ENCODE peak calls at places on chromosomes 4 and X, in seven cellular contexts. D, Y, A, V, I, U and T are unnamed samples.

GRCh38 chr4:127071443-127071842 is 561.3 kb upstream of the INTU start:
- ATAC-seq in V (no peak), Y (no peak), I (no peak), U (no peak), D (no peak), A (no peak), T (no peak)

GRCh38 chrX:151680805-151681204 is 14.5 kb upstream of the PRRG3 start:
- ATAC-seq in I (peak; percentile 99), Y (peak; percentile 96), D (peak; percentile 54), A (peak; percentile 88), U (peak; percentile 87), V (peak; percentile 99), T (no peak)

GRCh38 chr4:113943863-113944262 is 35.6 kb downstream of the ARSJ start:
- ATAC-seq in A (no peak), D (no peak), V (no peak), U (no peak), I (no peak), Y (no peak), T (no peak)

GRCh38 chr4:54041100-54041499 is 23.3 kb downstream of the CHIC2 start:
- ATAC-seq in I (no peak), Y (no peak), A (no peak), U (no peak), V (no peak), D (no peak), T (no peak)

GRCh38 chr4:173025131-173025530 is 143.5 kb upstream of the GALNT7 start:
- ATAC-seq in V (peak; percentile 95), Y (peak; percentile 83), I (peak; percentile 95), A (peak; percentile 88), U (peak; percentile 77), D (peak; percentile 86), T (peak; percentile 49)

GRCh38 chrX:132058975-132059374 is 35.9 kb downstream of the STK26 start:
- ATAC-seq in V (no peak), U (no peak), I (no peak), A (no peak), Y (no peak), D (no peak), T (no peak)

GRCh38 chr4:153651041-153651960 is 32.8 kb upstream of the TLR2 start:
- ATAC-seq in D (peak; percentile 86), U (no peak), A (peak; percentile 46), Y (no peak), I (no peak), V (peak; percentile 43), T (peak; percentile 61)

GRCh38 chr4:101238706-101239105 is 108.6 kb downstream of the PPP3CA start:
- ATAC-seq in I (no peak), V (no peak), Y (no peak), U (no peak), A (no peak), D (peak; percentile 68), T (peak; percentile 53)

GRCh38 chr4:135269125-135269772 is 1067.7 kb upstream of the PABPC4L start:
- ATAC-seq in I (no peak), Y (no peak), U (no peak), A (no peak), V (peak; percentile 98), D (no peak), T (no peak)

GRCh38 chrX:131068945-131069719 is 11.0 kb downstream of the ARHGAP36 start:
- ATAC-seq in V (peak; percentile 49), D (no peak), Y (peak; percentile 57), U (peak; percentile 92), A (peak; percentile 62), I (peak; percentile 98), T (no peak)

GRCh38 chr4:109947457-109947856 is 34.8 kb downstream of the EGF start:
- ATAC-seq in U (no peak), D (no peak), A (no peak), Y (no peak), I (no peak), V (peak; percentile 57), T (no peak)

GRCh38 chrX:109830704-109831206 is 97.7 kb upstream of the ACSL4 start:
- ATAC-seq in V (peak; percentile 80), Y (no peak), D (peak; percentile 62), I (no peak), A (no peak), U (peak; percentile 87), T (no peak)

GRCh38 chr4:146545102-146545501 is 23.4 kb upstream of the SLC10A7 start:
- ATAC-seq in I (peak; percentile 91), A (peak; percentile 89), U (peak; percentile 94), D (no peak), V (peak; percentile 92), Y (no peak), T (no peak)

GRCh38 chr4:174210354-174210753 is 73.1 kb downstream of the FBXO8 start:
- ATAC-seq in I (peak; percentile 84), Y (no peak), A (peak; percentile 81), U (peak; percentile 55), V (peak; percentile 49), D (no peak), T (no peak)

GRCh38 chr4:153421980-153422379 is 44.2 kb upstream of the TMEM131L start:
- ATAC-seq in Y (no peak), D (no peak), A (no peak), U (no peak), I (no peak), V (peak; percentile 90), T (no peak)

GRCh38 chr4:140719022-140719421 is 37.2 kb downstream of the TBC1D9 start:
- ATAC-seq in Y (no peak), D (peak; percentile 75), U (no peak), A (no peak), I (no peak), V (no peak), T (no peak)

GRCh38 chr4:85486425-85487101 is 11.6 kb downstream of the ARHGAP24 start:
- ATAC-seq in I (peak; percentile 58), A (no peak), U (no peak), Y (peak; percentile 82), D (no peak), V (no peak), T (no peak)

GRCh38 chrX:49978191-49978590 is 55.8 kb downstream of the CLCN5 start:
- ATAC-seq in V (no peak), D (no peak), A (no peak), Y (no peak), I (no peak), U (no peak), T (no peak)

GRCh38 chrX:49976682-49977197 is 54.3 kb downstream of the CLCN5 start:
- ATAC-seq in D (no peak), Y (no peak), I (no peak), A (no peak), V (no peak), U (no peak), T (no peak)

GRCh38 chrX:49970699-49971098 is 48.3 kb downstream of the CLCN5 start:
- ATAC-seq in I (no peak), U (no peak), V (no peak), D (no peak), Y (no peak), A (no peak), T (no peak)

GRCh38 chrX:49977319-49978090 is 55.1 kb downstream of the CLCN5 start:
- ATAC-seq in D (no peak), Y (no peak), V (peak; percentile 82), I (no peak), A (no peak), U (no peak), T (no peak)

DNA sequence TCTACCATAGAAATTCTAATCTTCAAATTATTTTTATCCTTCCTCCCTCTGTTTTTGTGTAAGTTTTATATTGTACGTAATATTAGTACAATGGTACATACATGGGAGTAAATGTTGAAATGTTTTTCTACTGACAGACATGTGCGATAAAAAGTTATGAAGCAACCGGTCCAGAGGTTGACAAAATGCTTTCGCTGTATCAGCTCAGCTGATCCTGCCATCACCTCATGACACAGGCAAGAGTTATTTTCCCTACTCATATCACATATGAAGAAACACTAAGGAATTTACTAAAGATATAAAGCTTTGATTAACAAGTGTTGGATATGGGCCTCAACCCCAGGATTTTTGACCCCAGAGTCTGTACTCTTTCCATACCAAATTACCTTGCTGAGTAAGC is 49.9 kb downstream of the CLCN5 start:
- ATAC-seq in U (no peak), V (no peak), Y (no peak), A (no peak), D (no peak), I (no peak), T (no peak)
- TF ChIP-seq POLR2AphosphoS5 in U (no peak), V (no peak), Y (no peak), A (no peak), D (no peak), I (no peak), T (no peak)

GRCh38 chr4:1199556-1200331 is 27.4 kb upstream of the SPON2 start:
- ATAC-seq in V (no peak), D (no peak), U (no peak), A (no peak), I (no peak), Y (no peak), T (no peak)

GRCh38 chr4:1202526-1203378 is 30.4 kb upstream of the SPON2 start:
- ATAC-seq in U (no peak), I (no peak), A (no peak), D (no peak), V (no peak), Y (no peak), T (no peak)

GRCh38 chr4:1200425-1201035 is 28.1 kb upstream of the SPON2 start:
- ATAC-seq in A (peak; percentile 15), D (peak; percentile 75), I (peak; percentile 19), Y (no peak), U (no peak), V (peak; percentile 41), T (peak; percentile 79)

GRCh38 chr4:1204286-1204827 is 32.0 kb upstream of the SPON2 start:
- ATAC-seq in A (no peak), I (no peak), D (no peak), U (no peak), V (no peak), Y (no peak), T (no peak)

GRCh38 chr4:1201851-1202525 is 29.6 kb upstream of the SPON2 start:
- ATAC-seq in I (peak; percentile 13), V (peak; percentile 57), Y (no peak), U (no peak), A (no peak), D (peak; percentile 80), T (peak; percentile 79)
- TF ChIP-seq POLR2AphosphoS5 in I (no peak), V (no peak), Y (no peak), U (no peak), A (no peak), D (peak; percentile 99), T (peak; percentile 70)

DNA sequence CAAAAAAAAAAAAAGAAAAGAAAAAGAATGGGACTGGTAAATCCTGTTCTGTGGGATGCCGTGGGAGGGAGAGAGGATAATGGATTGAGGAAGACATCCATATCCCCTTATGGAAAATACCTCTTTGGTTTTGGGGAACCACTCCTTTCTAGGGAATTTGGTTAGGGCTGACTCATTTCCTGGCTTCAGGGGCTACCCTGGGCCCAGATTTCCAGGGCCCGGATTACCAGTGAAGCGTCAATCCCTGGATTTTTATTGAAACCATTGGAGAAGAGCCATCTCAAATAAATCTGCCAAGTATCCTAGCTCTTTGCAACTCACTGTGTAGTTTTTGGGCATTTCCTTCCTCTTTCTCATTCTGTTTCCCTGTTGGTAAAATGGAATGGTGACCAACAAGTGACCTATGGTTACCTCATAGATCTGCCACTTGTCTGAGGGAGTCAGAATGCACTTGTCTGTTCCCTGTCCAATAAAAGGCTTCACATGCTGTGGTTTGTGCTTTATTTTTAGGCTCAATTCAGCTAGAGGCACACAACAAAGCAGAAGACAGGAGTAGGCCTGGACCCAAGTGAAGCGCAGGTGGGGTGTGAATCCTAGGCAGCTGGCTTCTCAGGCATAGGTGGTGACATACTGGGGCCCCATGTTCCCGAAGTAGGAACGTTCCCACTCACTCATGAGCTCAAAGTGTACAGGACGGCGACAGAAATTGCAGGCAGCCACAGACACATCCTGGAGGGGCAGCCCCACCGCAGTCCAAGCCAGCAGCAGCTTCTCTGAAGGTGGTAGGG is 8.6 kb downstream of the APEX2 start:
- ATAC-seq in A (no peak), Y (peak; percentile 44), I (no peak), D (peak; percentile 56), V (no peak), U (no peak), T (peak; percentile 35)
- TF ChIP-seq POLR2AphosphoS5 in A (no peak), Y (no peak), I (no peak), D (no peak), V (no peak), U (no peak), T (no peak)

GRCh38 chr4:87521757-87522374 is 7.3 kb downstream of the SPARCL1 start:
- ATAC-seq in U (no peak), I (peak; percentile 79), V (peak; percentile 50), Y (no peak), D (no peak), A (no peak), T (peak; percentile 52)
- TF ChIP-seq POLR2AphosphoS5 in U (no peak), I (no peak), V (no peak), Y (no peak), D (no peak), A (no peak), T (peak; percentile 52)